ENCODE peak calls at places on chromosomes 1 and 21, in six cellular contexts. L is GM12864, T is astrocyte, D is fibroblast of mammary gland, U is astrocyte of the spinal cord, M is NB4. R is an unnamed sample.

GRCh38 chr1:157085416-157085815 is 14.2 kb downstream of the ETV3L start:
- DNase-seq in D (peak), M (peak), L (no peak), U (no peak), T (no peak), R (no peak)

GRCh38 chr1:61579815-61580214 is 145.1 kb downstream of the TM2D1 start:
- DNase-seq in U (no peak), D (no peak), T (no peak), M (no peak), L (no peak), R (no peak)

GRCh38 chr1:244046907-244047738 is 4.0 kb upstream of the ZBTB18 start:
- DNase-seq in T (peak), L (no peak), D (peak), U (peak), M (no peak), R (no peak)

GRCh38 chr21:35256468-35256988 is 207.4 kb upstream of the RUNX1 start:
- DNase-seq in U (peak), L (no peak), D (peak), M (no peak), T (peak), R (peak)

GRCh38 chr1:186754542-186755150 is 74.1 kb upstream of the PLA2G4A start:
- DNase-seq in L (no peak), T (no peak), U (no peak), M (no peak), D (no peak), R (peak)

GRCh38 chr21:16239659-16240265 is 510.0 kb downstream of the USP25 start:
- DNase-seq in M (no peak), L (no peak), T (no peak), D (peak), U (no peak), R (no peak)

GRCh38 chr21:42337830-42338729 is 12.7 kb downstream of the TFF2 start:
- DNase-seq in D (peak), T (peak), M (peak), L (no peak), U (peak), R (peak)

GRCh38 chr1:21523297-21523813 is 14.1 kb downstream of the ALPL start:
- DNase-seq in U (no peak), L (no peak), M (no peak), T (no peak), D (no peak), R (no peak)

GRCh38 chr1:221494670-221495069 is 247.2 kb downstream of the DUSP10 start:
- DNase-seq in T (peak), L (no peak), M (no peak), D (peak), U (peak), R (no peak)

GRCh38 chr1:52867060-52867845 is 24.7 kb downstream of the ZYG11A start:
- DNase-seq in U (no peak), T (no peak), M (no peak), L (peak), D (no peak), R (no peak)

GRCh38 chr1:216894499-216894898 is 171.3 kb upstream of the ESRRG start:
- DNase-seq in M (no peak), D (no peak), U (no peak), T (no peak), L (no peak), R (no peak)

GRCh38 chr1:26037904-26038303 is 8.0 kb downstream of the SLC30A2 start:
- DNase-seq in M (no peak), T (no peak), U (no peak), L (no peak), D (no peak), R (no peak)

GRCh38 chr21:39575778-39576177 is 37.0 kb upstream of the B3GALT5 start:
- DNase-seq in U (peak), M (no peak), D (peak), L (no peak), T (peak), R (no peak)

GRCh38 chr21:40846566-40847411 is at the start of gene DSCAM:
- DNase-seq in U (no peak), T (peak), M (no peak), D (no peak), L (no peak), R (no peak)

GRCh38 chr1:116693759-116694482 is 26.4 kb upstream of the IGSF3 start:
- DNase-seq in L (no peak), T (peak), D (peak), U (peak), M (no peak), R (peak)

GRCh38 chr1:951364-951763 is 7.7 kb downstream of the NOC2L start:
- DNase-seq in D (peak), U (no peak), M (no peak), L (no peak), T (no peak), R (peak)

GRCh38 chr1:30038134-30039025 is 685.0 kb downstream of the MATN1 start:
- DNase-seq in L (no peak), T (no peak), M (no peak), U (no peak), D (no peak), R (no peak)

GRCh38 chr1:28601696-28602095 is 9.6 kb downstream of the RAB42 start:
- DNase-seq in U (peak), D (peak), T (peak), L (no peak), M (no peak), R (peak)

GRCh38 chr1:76317299-76317913 is 242.9 kb downstream of the ST6GALNAC3 start:
- DNase-seq in T (no peak), D (no peak), L (no peak), U (no peak), M (no peak), R (peak)

GRCh38 chr1:112417985-112418607 is 22.1 kb downstream of the CTTNBP2NL start:
- DNase-seq in L (no peak), T (no peak), U (no peak), D (peak), M (no peak), R (no peak)

GRCh38 chr1:30083800-30084464 is 639.5 kb downstream of the MATN1 start:
- DNase-seq in T (peak), U (peak), M (peak), D (peak), L (no peak), R (peak)

GRCh38 chr1:221039616-221040015 is 160.4 kb downstream of the HLX start:
- DNase-seq in T (peak), D (peak), L (no peak), M (no peak), U (no peak), R (peak)

GRCh38 chr1:200925821-200926220 is 31.1 kb downstream of the INAVA start:
- DNase-seq in T (peak), D (peak), U (peak), M (peak), L (no peak), R (no peak)

GRCh38 chr1:111202366-111202706 is 1.9 kb upstream of the DENND2D start:
- DNase-seq in D (no peak), M (no peak), L (no peak), T (no peak), U (no peak), R (no peak)

GRCh38 chr1:7002728-7003127 is 217.5 kb downstream of the CAMTA1 start:
- DNase-seq in L (no peak), M (no peak), D (no peak), T (no peak), U (no peak), R (no peak)

GRCh38 chr1:16921391-16922185 is at the start of gene CROCC:
- DNase-seq in D (peak), T (no peak), L (no peak), U (peak), M (peak), R (peak)

GRCh38 chr1:23533288-23534130 is 2.5 kb upstream of the E2F2 start:
- DNase-seq in T (no peak), U (no peak), L (no peak), M (peak), D (no peak), R (no peak)

GRCh38 chr1:204286841-204287387 is 72.8 kb downstream of the PLEKHA6 start:
- DNase-seq in L (no peak), T (no peak), M (peak), U (no peak), D (no peak), R (no peak)

GRCh38 chr1:229058716-229059115 is 212.2 kb upstream of the RAB4A start:
- DNase-seq in U (no peak), L (no peak), M (no peak), T (no peak), D (no peak), R (peak)

GRCh38 chr1:95195046-95195445 is 39.0 kb upstream of the RWDD3 start:
- DNase-seq in D (no peak), M (no peak), L (no peak), U (no peak), T (no peak), R (no peak)

GRCh38 chr21:36338975-36339374 is 19.0 kb downstream of the MORC3 start:
- DNase-seq in U (no peak), M (no peak), T (no peak), L (no peak), D (no peak), R (no peak)

GRCh38 chr1:10888289-10888688 is 91.8 kb upstream of the CASZ1 start:
- DNase-seq in D (no peak), M (no peak), L (no peak), U (no peak), T (no peak), R (no peak)
- TF ChIP-seq CTCF in D (no peak), M (no peak), L (no peak), U (no peak), T (no peak), R (no peak)

DNA sequence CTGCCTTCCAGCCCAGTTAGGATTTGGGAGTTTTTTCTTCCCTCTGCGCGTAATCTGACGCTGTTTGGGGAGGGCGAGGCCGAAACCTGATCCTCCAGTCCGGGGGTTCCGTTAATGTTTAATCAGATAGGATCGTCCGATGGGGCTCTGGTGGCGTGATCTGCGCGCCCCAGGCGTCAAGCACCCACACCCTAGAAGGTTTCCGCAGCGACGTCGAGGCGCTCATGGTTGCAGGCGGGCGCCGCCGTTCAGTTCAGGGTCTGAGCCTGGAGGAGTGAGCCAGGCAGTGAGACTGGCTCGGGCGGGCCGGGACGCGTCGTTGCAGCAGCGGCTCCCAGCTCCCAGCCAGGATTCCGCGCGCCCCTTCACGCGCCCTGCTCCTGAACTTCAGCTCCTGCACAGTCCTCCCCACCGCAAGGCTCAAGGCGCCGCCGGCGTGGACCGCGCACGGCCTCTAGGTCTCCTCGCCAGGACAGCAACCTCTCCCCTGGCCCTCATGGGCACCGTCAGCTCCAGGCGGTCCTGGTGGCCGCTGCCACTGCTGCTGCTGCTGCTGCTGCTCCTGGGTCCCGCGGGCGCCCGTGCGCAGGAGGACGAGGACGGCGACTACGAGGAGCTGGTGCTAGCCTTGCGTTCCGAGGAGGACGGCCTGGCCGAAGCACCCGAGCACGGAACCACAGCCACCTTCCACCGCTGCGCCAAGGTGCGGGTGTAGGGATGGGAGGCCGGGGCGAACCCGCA is at the start of gene PCSK9:
- DNase-seq in D (peak), L (no peak), M (no peak), U (peak), T (peak), R (peak)
- H3K4me3 ChIP-seq in D (peak), L (no peak), M (no peak), U (peak), T (peak), R (peak)

GRCh38 chr1:56787330-56787729 is 31.9 kb downstream of the FYB2 start:
- DNase-seq in L (no peak), M (no peak), U (no peak), D (no peak), T (no peak), R (no peak)
- TF ChIP-seq CTCF in L (no peak), M (no peak), U (no peak), D (no peak), T (no peak), R (no peak)

GRCh38 chr1:207826557-207827487 is 75.0 kb downstream of the CD46 start:
- DNase-seq in T (no peak), L (no peak), M (peak), D (no peak), U (no peak), R (no peak)
- H3K4me3 ChIP-seq in T (no peak), L (peak), M (peak), D (no peak), U (no peak), R (peak)